ENCODE peak calls at places on chromosomes 5 and 9, in five cellular contexts. F is fibroblast of mammary gland, I is amniotic stem cell, N is A549, T is NCI-H1930. Z is an unnamed sample.
A peak's percentile ranks its signal among the peaks of the same experiment; 100 is the strongest.

GRCh38 chr9:112396416-112396815 is 16.5 kb downstream of the HSDL2 start:
- DNase-seq in F (no peak), N (no peak), T (no peak), I (no peak), Z (no peak)

GRCh38 chr9:1768561-1768960 is 246.6 kb upstream of the SMARCA2 start:
- DNase-seq in I (no peak), N (no peak), T (no peak), F (no peak), Z (no peak)

GRCh38 chr5:54278031-54278830 is 32.1 kb downstream of the ARL15 start:
- DNase-seq in N (no peak), F (no peak), T (no peak), I (no peak), Z (no peak)

GRCh38 chr5:169458269-169458668 is 125.3 kb upstream of the SPDL1 start:
- DNase-seq in I (no peak), T (no peak), F (no peak), N (no peak), Z (no peak)

GRCh38 chr9:96654450-96655197 is 493 bp downstream of the PRXL2C start:
- DNase-seq in I (peak; percentile 76), F (peak; percentile 93), N (peak; percentile 88), T (peak; percentile 26), Z (peak; percentile 34)

GRCh38 chr5:93884254-93884653 is 142.9 kb upstream of the POU5F2 start:
- DNase-seq in T (peak; percentile 13), I (no peak), N (no peak), F (no peak), Z (no peak)

GRCh38 chr5:44868541-44868940 is 59.8 kb downstream of the MRPS30 start:
- DNase-seq in T (no peak), F (no peak), I (no peak), N (no peak), Z (no peak)

GRCh38 chr5:143014017-143014651 is 244.0 kb downstream of the ARHGAP26 start:
- DNase-seq in F (peak; percentile 40), T (peak; percentile 10), N (peak; percentile 62), I (no peak), Z (no peak)

GRCh38 chr5:178221203-178221771 is 11.3 kb downstream of the PHYKPL start:
- DNase-seq in F (no peak), T (no peak), N (no peak), I (no peak), Z (no peak)

GRCh38 chr9:131747352-131747751 is 7.5 kb upstream of the RAPGEF1 start:
- DNase-seq in T (peak; percentile 44), N (peak; percentile 84), F (peak; percentile 75), I (no peak), Z (peak; percentile 68)

GRCh38 chr9:121324755-121325154 is 45.3 kb downstream of the STOM start:
- DNase-seq in I (no peak), F (no peak), T (no peak), N (no peak), Z (no peak)

GRCh38 chr5:72363146-72363802 is 43.1 kb downstream of the PTCD2 start:
- DNase-seq in F (peak; percentile 81), N (peak; percentile 63), I (peak; percentile 34), T (no peak), Z (peak; percentile 41)

GRCh38 chr5:61048534-61048933 is 103.5 kb downstream of the NDUFAF2 start:
- DNase-seq in T (no peak), F (peak; percentile 87), N (peak; percentile 6), I (peak; percentile 52), Z (peak; percentile 6)

GRCh38 chr9:77714077-77714549 is 66.0 kb upstream of the GNA14 start:
- DNase-seq in F (peak; percentile 44), N (no peak), T (no peak), I (peak; percentile 1), Z (no peak)

GRCh38 chr5:61896811-61897210 is 409.2 kb upstream of the KIF2A start:
- DNase-seq in T (no peak), I (no peak), N (no peak), F (no peak), Z (no peak)

GRCh38 chr5:175687231-175687701 is 29.4 kb downstream of the HRH2 start:
- DNase-seq in F (no peak), I (no peak), T (no peak), N (no peak), Z (no peak)

GRCh38 chr5:159504857-159505304 is 174.6 kb upstream of the IL12B start:
- DNase-seq in N (no peak), F (peak; percentile 84), I (peak; percentile 20), T (no peak), Z (no peak)

GRCh38 chr5:7208911-7209310 is 187.0 kb upstream of the ADCY2 start:
- DNase-seq in F (no peak), T (peak; percentile 46), N (no peak), I (no peak), Z (no peak)

GRCh38 chr5:175468892-175469291 is 9.5 kb upstream of the SFXN1 start:
- DNase-seq in N (no peak), T (no peak), F (no peak), I (no peak), Z (no peak)

GRCh38 chr5:91495699-91496098 is 112.6 kb upstream of the ARRDC3 start:
- DNase-seq in I (no peak), F (no peak), N (no peak), T (no peak), Z (no peak)

GRCh38 chr5:181044662-181045305 is 4.7 kb downstream of the BTNL9 start:
- DNase-seq in I (no peak), F (peak; percentile 44), N (no peak), T (no peak), Z (no peak)